ENCODE peak calls at places on chromosomes 13 and 19, in seven cellular contexts. C is NCI-H524; O is iris pigment epithelial cell; G is cardiac muscle cell; K is fibroblast of the conjunctiva; N is PC-3; P is activated T-helper 2 cell treated with anti-CD3 and anti-CD28 coated beads, Interferon-gamma antibody, Interleukin-2, Interleukin-4, amounts not matched to agents 10 μg/mL and 5 μg/mL and 100 μg/mL, durations not matched to agents 14 hours and 24 hours and 36 hours. Q is an unnamed sample.

GRCh38 chr19:43532571-43532961 is 422 bp upstream of the ZNF575 start:
- DNase-seq in C (no peak), O (no peak), G (no peak), K (no peak), N (no peak), P (no peak), Q (no peak)

GRCh38 chr13:27408074-27408473 is 16.3 kb upstream of the GTF3A start:
- DNase-seq in C (no peak), O (no peak), G (no peak), K (no peak), N (no peak), P (no peak), Q (no peak)

GRCh38 chr13:112740502-112741131 is 50.8 kb downstream of the ATP11A start:
- DNase-seq in C (no peak), O (peak; percentile 88), G (peak; percentile 71), K (peak; percentile 14), N (no peak), P (no peak), Q (peak; percentile 12)

GRCh38 chr13:37878496-37878895 is 8.9 kb upstream of the TRPC4 start:
- DNase-seq in C (no peak), O (peak; percentile 59), G (peak; percentile 35), K (no peak), N (no peak), P (no peak), Q (peak; percentile 48)

GRCh38 chr19:13993554-13994308 is 12.4 kb downstream of the RFX1 start:
- DNase-seq in C (no peak), O (no peak), G (no peak), K (no peak), N (no peak), P (no peak), Q (no peak)

GRCh38 chr13:114151565-114152284 is 19.3 kb upstream of the RASA3 start:
- DNase-seq in C (no peak), O (no peak), G (peak; percentile 63), K (no peak), N (peak; percentile 84), P (no peak), Q (no peak)

GRCh38 chr13:60453490-60453889 is 56.5 kb downstream of the TDRD3 start:
- DNase-seq in C (no peak), O (no peak), G (no peak), K (no peak), N (peak; percentile 13), P (no peak), Q (peak; percentile 13)

GRCh38 chr19:17323973-17324327 is 10.7 kb downstream of the ANO8 start:
- DNase-seq in C (no peak), O (no peak), G (no peak), K (no peak), N (no peak), P (no peak), Q (no peak)

GRCh38 chr13:76632388-76633044 is 253.7 kb downstream of the KCTD12 start:
- DNase-seq in C (no peak), O (no peak), G (peak; percentile 10), K (no peak), N (no peak), P (no peak), Q (no peak)

GRCh38 chr13:93290503-93290902 is 63.9 kb downstream of the GPC6 start:
- DNase-seq in C (no peak), O (peak; percentile 66), G (peak; percentile 45), K (no peak), N (no peak), P (no peak), Q (no peak)

GRCh38 chr19:10552596-10553053 is 8.9 kb downstream of the ATG4D start:
- DNase-seq in C (no peak), O (peak; percentile 41), G (peak; percentile 26), K (no peak), N (peak; percentile 47), P (no peak), Q (peak; percentile 60)

GRCh38 chr19:45705115-45705514 is 12.6 kb downstream of the QPCTL start:
- DNase-seq in C (no peak), O (no peak), G (no peak), K (no peak), N (no peak), P (no peak), Q (no peak)

GRCh38 chr13:114148521-114148855 is 16.1 kb upstream of the RASA3 start:
- DNase-seq in C (no peak), O (no peak), G (no peak), K (no peak), N (no peak), P (peak; percentile 86), Q (no peak)

GRCh38 chr13:49099513-49099877 is 120.6 kb upstream of the MLNR start:
- DNase-seq in C (no peak), O (no peak), G (no peak), K (no peak), N (no peak), P (no peak), Q (no peak)

GRCh38 chr19:39810424-39810823 is 23.5 kb downstream of the DYRK1B start:
- DNase-seq in C (peak; percentile 12), O (no peak), G (no peak), K (no peak), N (no peak), P (no peak), Q (no peak)

GRCh38 chr13:73984949-73985691 is 149.1 kb downstream of the KLF12 start:
- DNase-seq in C (no peak), O (no peak), G (peak; percentile 68), K (no peak), N (no peak), P (peak; percentile 30), Q (no peak)

GRCh38 chr13:109074853-109075252 is 445.4 kb downstream of the MYO16 start:
- DNase-seq in C (no peak), O (no peak), G (no peak), K (no peak), N (no peak), P (no peak), Q (no peak)

GRCh38 chr13:32246468-32246867 is 68.7 kb downstream of the ZAR1L start:
- DNase-seq in C (peak; percentile 57), O (peak; percentile 80), G (peak; percentile 86), K (peak; percentile 64), N (peak; percentile 74), P (peak; percentile 14), Q (peak; percentile 77)

GRCh38 chr19:13132471-13133166 is 14.6 kb downstream of the NACC1 start:
- DNase-seq in C (no peak), O (peak; percentile 86), G (peak; percentile 60), K (no peak), N (peak; percentile 28), P (peak; percentile 70), Q (peak; percentile 90)

GRCh38 chr19:53172892-53173291 is 14.0 kb upstream of the ZNF347 start:
- DNase-seq in C (no peak), O (peak; percentile 73), G (peak; percentile 27), K (no peak), N (no peak), P (no peak), Q (no peak)

GRCh38 chr13:88919970-88920628 is 1248.9 kb downstream of the SLITRK5 start:
- DNase-seq in C (no peak), O (no peak), G (no peak), K (no peak), N (no peak), P (peak; percentile 50), Q (no peak)